ENCODE peak calls at places on chromosomes 6 and 20, in seven cellular contexts. One of them, this sample, is unnamed.

GRCh38 chr6:166143011-166143410 is 24.6 kb downstream of the TBXT start:
- DNase-seq in body of pancreas: no peak
- DNase-seq in spleen: no peak
- DNase-seq in prostate gland: no peak
- DNase-seq in suprapubic skin: no peak
- DNase-seq in K562: no peak
- DNase-seq in HCT116: no peak
- DNase-seq in this sample: no peak

GRCh38 chr6:33588894-33589293 is 8.8 kb upstream of the BAK1 start:
- DNase-seq in prostate gland: no peak
- DNase-seq in HCT116: no peak
- DNase-seq in spleen: no peak
- DNase-seq in K562: no peak
- DNase-seq in suprapubic skin: no peak
- DNase-seq in body of pancreas: no peak
- DNase-seq in this sample: no peak

GRCh38 chr6:166394036-166394892 is 11.5 kb upstream of the MPC1 start:
- DNase-seq in HCT116: no peak
- DNase-seq in suprapubic skin: no peak
- DNase-seq in spleen: no peak
- DNase-seq in K562: no peak
- DNase-seq in prostate gland: no peak
- DNase-seq in body of pancreas: no peak
- DNase-seq in this sample: no peak

GRCh38 chr20:31996996-31997395 is 13.2 kb upstream of the CCM2L start:
- DNase-seq in prostate gland: no peak
- DNase-seq in HCT116: no peak
- DNase-seq in suprapubic skin: no peak
- DNase-seq in body of pancreas: no peak
- DNase-seq in spleen: no peak
- DNase-seq in K562: no peak
- DNase-seq in this sample: no peak

GRCh38 chr6:168377856-168378832 is 58.6 kb upstream of the DACT2 start:
- DNase-seq in body of pancreas: no peak
- DNase-seq in spleen: peak; percentile 41
- DNase-seq in suprapubic skin: peak; percentile 34
- DNase-seq in HCT116: no peak
- DNase-seq in prostate gland: no peak
- DNase-seq in K562: no peak
- DNase-seq in this sample: peak; percentile 47

GRCh38 chr20:3406481-3407425 is 716 bp downstream of the DNAAF9 start:
- DNase-seq in HCT116: no peak
- DNase-seq in K562: peak; percentile 26
- DNase-seq in spleen: peak; percentile 75
- DNase-seq in suprapubic skin: peak; percentile 85
- DNase-seq in body of pancreas: peak; percentile 40
- DNase-seq in prostate gland: peak; percentile 37
- DNase-seq in this sample: peak; percentile 80

GRCh38 chr6:5133943-5134342 is 48.8 kb downstream of the PPP1R3G start:
- DNase-seq in K562: no peak
- DNase-seq in HCT116: no peak
- DNase-seq in spleen: no peak
- DNase-seq in suprapubic skin: no peak
- DNase-seq in body of pancreas: no peak
- DNase-seq in prostate gland: no peak
- DNase-seq in this sample: no peak

GRCh38 chr20:35283441-35284266 is 918 bp downstream of the EIF6 start:
- DNase-seq in spleen: no peak
- DNase-seq in body of pancreas: no peak
- DNase-seq in K562: peak; percentile 43
- DNase-seq in HCT116: no peak
- DNase-seq in prostate gland: no peak
- DNase-seq in suprapubic skin: no peak
- DNase-seq in this sample: no peak

GRCh38 chr20:10040070-10040970 is 5.5 kb downstream of the ANKEF1 start:
- DNase-seq in K562: no peak
- DNase-seq in prostate gland: no peak
- DNase-seq in spleen: no peak
- DNase-seq in suprapubic skin: no peak
- DNase-seq in HCT116: peak; percentile 50
- DNase-seq in body of pancreas: no peak
- DNase-seq in this sample: no peak

GRCh38 chr6:39574991-39575390 is 150.2 kb downstream of the KIF6 start:
- DNase-seq in body of pancreas: no peak
- DNase-seq in prostate gland: no peak
- DNase-seq in suprapubic skin: no peak
- DNase-seq in spleen: no peak
- DNase-seq in K562: no peak
- DNase-seq in HCT116: no peak
- DNase-seq in this sample: no peak

GRCh38 chr6:18861182-18861581 is 474.0 kb downstream of the RNF144B start:
- DNase-seq in spleen: no peak
- DNase-seq in HCT116: no peak
- DNase-seq in K562: no peak
- DNase-seq in body of pancreas: no peak
- DNase-seq in suprapubic skin: no peak
- DNase-seq in prostate gland: peak; percentile 6
- DNase-seq in this sample: no peak

GRCh38 chr20:20085071-20085470 is 32.7 kb downstream of the CFAP61 start:
- DNase-seq in K562: no peak
- DNase-seq in prostate gland: no peak
- DNase-seq in spleen: no peak
- DNase-seq in body of pancreas: no peak
- DNase-seq in suprapubic skin: peak; percentile 77
- DNase-seq in HCT116: no peak
- DNase-seq in this sample: no peak

GRCh38 chr6:33208089-33208967 is at the start of gene RING1:
- DNase-seq in K562: peak; percentile 97
- DNase-seq in spleen: peak; percentile 97
- DNase-seq in suprapubic skin: peak; percentile 93
- DNase-seq in body of pancreas: peak; percentile 86
- DNase-seq in HCT116: no peak
- DNase-seq in prostate gland: peak; percentile 83
- DNase-seq in this sample: peak; percentile 94

GRCh38 chr6:53543341-53544010 is 1.4 kb downstream of the GCLC start:
- DNase-seq in spleen: no peak
- DNase-seq in body of pancreas: peak; percentile 40
- DNase-seq in suprapubic skin: no peak
- DNase-seq in HCT116: no peak
- DNase-seq in K562: no peak
- DNase-seq in prostate gland: no peak
- DNase-seq in this sample: no peak

GRCh38 chr6:53544050-53544499 is 826 bp downstream of the GCLC start:
- DNase-seq in HCT116: no peak
- DNase-seq in suprapubic skin: no peak
- DNase-seq in spleen: no peak
- DNase-seq in prostate gland: peak; percentile 25
- DNase-seq in K562: no peak
- DNase-seq in body of pancreas: no peak
- DNase-seq in this sample: no peak

GRCh38 chr6:53547166-53547814 is 2.4 kb upstream of the GCLC start:
- DNase-seq in spleen: peak; percentile 79
- DNase-seq in K562: peak; percentile 14
- DNase-seq in body of pancreas: peak; percentile 44
- DNase-seq in prostate gland: no peak
- DNase-seq in suprapubic skin: no peak
- DNase-seq in HCT116: no peak
- DNase-seq in this sample: no peak

GRCh38 chr6:53546256-53546655 is 1.4 kb upstream of the GCLC start:
- DNase-seq in prostate gland: no peak
- DNase-seq in K562: no peak
- DNase-seq in body of pancreas: no peak
- DNase-seq in spleen: no peak
- DNase-seq in HCT116: no peak
- DNase-seq in suprapubic skin: no peak
- DNase-seq in this sample: no peak

GRCh38 chr6:53544500-53545308 is at the start of gene GCLC:
- DNase-seq in spleen: peak; percentile 97
- DNase-seq in body of pancreas: peak; percentile 96
- DNase-seq in prostate gland: peak; percentile 93
- DNase-seq in K562: peak; percentile 93
- DNase-seq in suprapubic skin: peak; percentile 95
- DNase-seq in HCT116: peak; percentile 93
- DNase-seq in this sample: peak; percentile 98
- TF ChIP-seq POLR2A in spleen: peak; percentile 81
- TF ChIP-seq POLR2A in body of pancreas: peak; percentile 92
- TF ChIP-seq POLR2A in prostate gland: peak; percentile 86
- TF ChIP-seq POLR2A in K562: peak; percentile 79
- TF ChIP-seq POLR2A in suprapubic skin: peak; percentile 32
- TF ChIP-seq POLR2A in HCT116: peak; percentile 80
- TF ChIP-seq POLR2A in this sample: peak; percentile 34

DNA sequence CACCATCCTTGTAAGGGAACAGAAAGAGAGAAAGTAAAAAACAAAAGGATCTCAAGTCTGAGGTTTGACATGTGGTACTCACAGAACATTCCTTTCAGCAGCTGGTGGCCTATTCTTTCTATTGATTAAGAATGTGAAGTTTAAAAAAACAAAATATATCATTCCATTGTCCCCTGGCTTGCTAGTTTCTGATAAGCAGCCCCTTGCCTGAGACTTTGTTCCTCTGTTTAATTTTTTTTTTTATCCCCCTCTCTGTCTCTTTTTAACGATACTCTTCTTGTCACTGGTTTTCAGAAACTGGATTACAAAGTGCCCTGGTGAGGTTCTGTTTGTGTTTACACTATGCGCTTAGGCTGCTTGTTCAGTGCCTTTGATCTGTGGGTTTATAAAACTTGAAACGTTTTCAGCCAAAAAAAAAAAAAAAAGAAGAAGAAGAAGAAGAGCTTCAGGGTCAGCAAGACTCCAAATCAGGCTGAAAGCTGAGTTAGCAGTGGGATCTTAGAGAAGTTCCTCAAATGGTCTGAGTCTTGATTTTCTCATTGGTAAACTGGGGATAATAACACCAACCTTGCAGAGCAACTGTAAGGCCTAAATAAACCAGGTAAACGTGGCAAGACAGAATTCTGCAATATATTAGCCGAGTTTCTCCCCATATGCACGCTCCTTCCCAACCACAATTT is 45.1 kb upstream of the SLC22A23 start:
- DNase-seq in prostate gland: no peak
- DNase-seq in K562: no peak
- DNase-seq in suprapubic skin: no peak
- DNase-seq in HCT116: no peak
- DNase-seq in body of pancreas: no peak
- DNase-seq in spleen: no peak
- DNase-seq in this sample: no peak
- H3K4me1 ChIP-seq in prostate gland: peaks cover 10% of the 10 kb centered on the region
- H3K4me1 ChIP-seq in K562: no peaks in the 10 kb centered on the region
- H3K4me1 ChIP-seq in suprapubic skin: peaks cover 26% of the 10 kb centered on the region
- H3K4me1 ChIP-seq in HCT116: no peaks in the 10 kb centered on the region
- H3K4me1 ChIP-seq in body of pancreas: no peaks in the 10 kb centered on the region
- H3K4me1 ChIP-seq in spleen: no peaks in the 10 kb centered on the region
- H3K4me1 ChIP-seq in this sample: no peaks in the 10 kb centered on the region

DNA sequence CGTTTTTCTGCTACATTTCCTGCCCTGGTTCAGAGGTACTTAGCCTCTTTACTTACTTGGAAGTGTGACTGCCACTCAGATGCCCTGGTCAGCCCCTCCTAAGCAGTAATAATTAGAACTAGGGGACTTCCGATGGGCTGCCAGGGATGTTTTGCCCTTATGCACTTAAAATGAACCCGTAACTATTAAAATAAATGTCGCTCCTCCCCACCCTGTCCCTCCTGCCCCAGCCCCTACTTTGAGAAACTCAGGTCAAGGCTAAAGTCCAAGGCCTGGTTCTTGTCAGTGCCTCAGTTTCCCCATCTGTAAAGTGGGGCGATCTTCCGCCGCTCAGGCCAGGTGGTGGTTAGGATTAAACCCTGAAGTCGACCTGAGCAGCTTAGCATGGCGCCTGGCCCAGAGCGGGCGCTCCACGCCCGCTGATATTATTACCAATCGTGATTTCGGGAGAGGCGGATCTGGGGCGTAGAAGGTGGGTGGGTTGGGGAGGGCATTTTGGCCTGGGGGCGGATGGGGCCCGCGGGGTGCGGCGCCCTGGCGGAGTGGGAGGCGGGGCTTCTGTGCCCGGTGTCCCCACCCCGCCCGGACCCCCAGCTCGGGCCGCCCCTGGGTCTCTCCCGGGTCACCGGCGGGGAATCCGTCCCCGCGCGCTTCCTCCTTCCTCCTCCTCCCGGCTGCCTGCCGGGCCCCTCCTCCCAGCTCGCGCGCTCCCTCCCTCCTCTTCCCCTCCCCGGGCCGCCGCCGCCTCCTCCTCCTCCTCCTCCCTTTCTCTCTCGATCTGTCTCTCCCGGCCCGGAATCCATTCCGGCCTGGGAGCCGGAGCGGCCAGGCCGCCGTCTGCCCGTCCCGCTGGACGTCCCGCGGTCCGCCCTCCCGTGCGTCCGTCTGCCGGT is at the start of gene SRC:
- DNase-seq in suprapubic skin: peak; percentile 90
- DNase-seq in spleen: peak; percentile 91
- DNase-seq in prostate gland: peak; percentile 84
- DNase-seq in K562: peak; percentile 82
- DNase-seq in HCT116: no peak
- DNase-seq in body of pancreas: peak; percentile 83
- DNase-seq in this sample: peak; percentile 95
- TF ChIP-seq POLR2A in suprapubic skin: no peak
- TF ChIP-seq POLR2A in spleen: no peak
- TF ChIP-seq POLR2A in prostate gland: peak; percentile 65
- TF ChIP-seq POLR2A in K562: peak; percentile 66
- TF ChIP-seq POLR2A in HCT116: peak; percentile 70
- TF ChIP-seq POLR2A in body of pancreas: peak; percentile 81
- TF ChIP-seq POLR2A in this sample: peak; percentile 61

GRCh38 chr6:125809771-125810315 is 19.1 kb downstream of the NCOA7 start:
- DNase-seq in HCT116: no peak
- DNase-seq in K562: no peak
- DNase-seq in prostate gland: no peak
- DNase-seq in body of pancreas: no peak
- DNase-seq in suprapubic skin: no peak
- DNase-seq in spleen: no peak
- DNase-seq in this sample: no peak

GRCh38 chr6:125810435-125810834 is 19.7 kb downstream of the NCOA7 start:
- DNase-seq in prostate gland: no peak
- DNase-seq in spleen: no peak
- DNase-seq in HCT116: no peak
- DNase-seq in suprapubic skin: no peak
- DNase-seq in K562: no peak
- DNase-seq in body of pancreas: no peak
- DNase-seq in this sample: no peak

GRCh38 chr6:125812394-125813231 is 21.9 kb downstream of the NCOA7 start:
- DNase-seq in HCT116: no peak
- DNase-seq in suprapubic skin: no peak
- DNase-seq in spleen: no peak
- DNase-seq in K562: peak; percentile 73
- DNase-seq in prostate gland: no peak
- DNase-seq in body of pancreas: no peak
- DNase-seq in this sample: no peak

GRCh38 chr6:125808591-125808990 is 17.8 kb downstream of the NCOA7 start:
- DNase-seq in spleen: no peak
- DNase-seq in HCT116: no peak
- DNase-seq in body of pancreas: no peak
- DNase-seq in K562: no peak
- DNase-seq in prostate gland: no peak
- DNase-seq in suprapubic skin: no peak
- DNase-seq in this sample: no peak

DNA sequence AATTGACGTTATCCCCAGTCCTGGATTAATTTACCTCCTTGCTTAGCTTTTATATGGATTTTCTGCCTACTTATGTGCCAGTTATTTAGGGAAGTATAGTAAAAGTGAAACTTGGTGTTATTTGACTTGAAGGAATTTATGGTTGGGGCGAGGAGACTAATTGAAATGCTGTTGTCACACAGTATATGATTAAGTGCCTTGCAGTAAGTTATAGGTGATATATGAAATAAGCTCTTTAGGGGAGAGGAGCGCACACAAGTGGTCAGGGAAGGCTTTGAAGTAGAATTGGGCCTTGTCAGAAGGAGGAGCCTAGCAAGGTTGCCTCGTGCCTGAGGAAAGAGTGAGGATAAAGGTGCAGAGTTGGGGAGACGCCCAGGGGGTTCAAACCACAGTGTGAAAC is 20.5 kb downstream of the NCOA7 start:
- DNase-seq in prostate gland: no peak
- DNase-seq in suprapubic skin: no peak
- DNase-seq in spleen: no peak
- DNase-seq in HCT116: no peak
- DNase-seq in body of pancreas: no peak
- DNase-seq in K562: peak; percentile 21
- DNase-seq in this sample: no peak
- H3K4me1 ChIP-seq in prostate gland: no peaks in the 10 kb centered on the region
- H3K4me1 ChIP-seq in suprapubic skin: peaks cover 48% of the 10 kb centered on the region
- H3K4me1 ChIP-seq in spleen: peaks cover 25% of the 10 kb centered on the region
- H3K4me1 ChIP-seq in HCT116: peaks cover 10% of the 10 kb centered on the region
- H3K4me1 ChIP-seq in body of pancreas: peaks cover 34% of the 10 kb centered on the region
- H3K4me1 ChIP-seq in K562: peaks cover 32% of the 10 kb centered on the region
- H3K4me1 ChIP-seq in this sample: peaks cover 10% of the 10 kb centered on the region

This sample was measured in sigmoid colon.